ENCODE peak calls at places on chromosomes 7 and 10, in nine cellular contexts. One of them, this sample, is unnamed.

GRCh38 chr10:78774999-78775711 is 293.6 kb upstream of the ZMIZ1 start:
- DNase-seq in AG09319: no peak
- DNase-seq in cardiac muscle cell: peak
- DNase-seq in RWPE1: no peak
- DNase-seq in HFFc6: no peak
- DNase-seq in heart right ventricle: no peak
- DNase-seq in transverse colon: no peak
- DNase-seq in bronchial epithelial cell: peak
- DNase-seq in IMR-90: peak
- DNase-seq in this sample: no peak

GRCh38 chr10:79153753-79154152 is 85.0 kb downstream of the ZMIZ1 start:
- DNase-seq in AG09319: no peak
- DNase-seq in cardiac muscle cell: no peak
- DNase-seq in RWPE1: no peak
- DNase-seq in HFFc6: no peak
- DNase-seq in heart right ventricle: peak
- DNase-seq in transverse colon: no peak
- DNase-seq in bronchial epithelial cell: no peak
- DNase-seq in IMR-90: no peak
- DNase-seq in this sample: no peak

GRCh38 chr10:29522038-29522855 is 112.5 kb downstream of the SVIL start:
- DNase-seq in AG09319: no peak
- DNase-seq in cardiac muscle cell: no peak
- DNase-seq in RWPE1: no peak
- DNase-seq in HFFc6: no peak
- DNase-seq in heart right ventricle: no peak
- DNase-seq in transverse colon: peak
- DNase-seq in bronchial epithelial cell: no peak
- DNase-seq in IMR-90: peak
- DNase-seq in this sample: no peak

GRCh38 chr10:132933308-132934042 is 8.9 kb downstream of the CFAP46 start:
- DNase-seq in AG09319: no peak
- DNase-seq in cardiac muscle cell: no peak
- DNase-seq in RWPE1: no peak
- DNase-seq in HFFc6: no peak
- DNase-seq in heart right ventricle: no peak
- DNase-seq in transverse colon: no peak
- DNase-seq in bronchial epithelial cell: no peak
- DNase-seq in IMR-90: no peak
- DNase-seq in this sample: no peak

GRCh38 chr7:7738622-7739021 is 20.2 kb upstream of the RPA3 start:
- DNase-seq in AG09319: no peak
- DNase-seq in cardiac muscle cell: no peak
- DNase-seq in RWPE1: no peak
- DNase-seq in HFFc6: no peak
- DNase-seq in heart right ventricle: no peak
- DNase-seq in transverse colon: no peak
- DNase-seq in bronchial epithelial cell: no peak
- DNase-seq in IMR-90: no peak
- DNase-seq in this sample: no peak

GRCh38 chr10:114967071-114967470 is 29.1 kb downstream of the TRUB1 start:
- DNase-seq in AG09319: no peak
- DNase-seq in cardiac muscle cell: peak
- DNase-seq in RWPE1: no peak
- DNase-seq in HFFc6: no peak
- DNase-seq in heart right ventricle: no peak
- DNase-seq in transverse colon: no peak
- DNase-seq in bronchial epithelial cell: no peak
- DNase-seq in IMR-90: peak
- DNase-seq in this sample: peak

GRCh38 chr10:28089467-28089866 is 90.6 kb upstream of the ODAD2 start:
- DNase-seq in AG09319: no peak
- DNase-seq in cardiac muscle cell: peak
- DNase-seq in RWPE1: peak
- DNase-seq in HFFc6: peak
- DNase-seq in heart right ventricle: no peak
- DNase-seq in transverse colon: no peak
- DNase-seq in bronchial epithelial cell: peak
- DNase-seq in IMR-90: peak
- DNase-seq in this sample: peak

GRCh38 chr7:91414734-91415133 is 150.5 kb downstream of the FZD1 start:
- DNase-seq in AG09319: no peak
- DNase-seq in cardiac muscle cell: no peak
- DNase-seq in RWPE1: no peak
- DNase-seq in HFFc6: no peak
- DNase-seq in heart right ventricle: no peak
- DNase-seq in transverse colon: no peak
- DNase-seq in bronchial epithelial cell: no peak
- DNase-seq in IMR-90: no peak
- DNase-seq in this sample: no peak

GRCh38 chr7:104524836-104525235 is 196.4 kb downstream of the LHFPL3 start:
- DNase-seq in AG09319: no peak
- DNase-seq in cardiac muscle cell: no peak
- DNase-seq in RWPE1: no peak
- DNase-seq in HFFc6: no peak
- DNase-seq in heart right ventricle: no peak
- DNase-seq in transverse colon: no peak
- DNase-seq in bronchial epithelial cell: no peak
- DNase-seq in IMR-90: no peak
- DNase-seq in this sample: no peak

GRCh38 chr7:71411475-71411874 is 279.5 kb downstream of the GALNT17 start:
- DNase-seq in AG09319: no peak
- DNase-seq in cardiac muscle cell: no peak
- DNase-seq in RWPE1: no peak
- DNase-seq in HFFc6: no peak
- DNase-seq in heart right ventricle: no peak
- DNase-seq in transverse colon: no peak
- DNase-seq in bronchial epithelial cell: no peak
- DNase-seq in IMR-90: no peak
- DNase-seq in this sample: no peak

GRCh38 chr10:116720241-116721047 is 21.9 kb downstream of the HSPA12A start:
- DNase-seq in AG09319: no peak
- DNase-seq in cardiac muscle cell: peak
- DNase-seq in RWPE1: no peak
- DNase-seq in HFFc6: no peak
- DNase-seq in heart right ventricle: no peak
- DNase-seq in transverse colon: peak
- DNase-seq in bronchial epithelial cell: no peak
- DNase-seq in IMR-90: no peak
- DNase-seq in this sample: no peak

GRCh38 chr7:80895056-80895455 is 23.8 kb downstream of the SEMA3C start:
- DNase-seq in AG09319: no peak
- DNase-seq in cardiac muscle cell: no peak
- DNase-seq in RWPE1: no peak
- DNase-seq in HFFc6: no peak
- DNase-seq in heart right ventricle: no peak
- DNase-seq in transverse colon: no peak
- DNase-seq in bronchial epithelial cell: no peak
- DNase-seq in IMR-90: no peak
- DNase-seq in this sample: no peak

GRCh38 chr7:155303039-155303593 is 5.4 kb downstream of the INSIG1 start:
- DNase-seq in AG09319: no peak
- DNase-seq in cardiac muscle cell: no peak
- DNase-seq in RWPE1: no peak
- DNase-seq in HFFc6: no peak
- DNase-seq in heart right ventricle: no peak
- DNase-seq in transverse colon: no peak
- DNase-seq in bronchial epithelial cell: no peak
- DNase-seq in IMR-90: no peak
- DNase-seq in this sample: no peak

GRCh38 chr7:140402178-140402835 is 1.6 kb upstream of the RAB19 start:
- DNase-seq in AG09319: no peak
- DNase-seq in cardiac muscle cell: peak
- DNase-seq in RWPE1: peak
- DNase-seq in HFFc6: peak
- DNase-seq in heart right ventricle: no peak
- DNase-seq in transverse colon: no peak
- DNase-seq in bronchial epithelial cell: peak
- DNase-seq in IMR-90: peak
- DNase-seq in this sample: peak

GRCh38 chr10:58424176-58424575 is 39.0 kb downstream of the TFAM start:
- DNase-seq in AG09319: no peak
- DNase-seq in cardiac muscle cell: peak
- DNase-seq in RWPE1: no peak
- DNase-seq in HFFc6: no peak
- DNase-seq in heart right ventricle: no peak
- DNase-seq in transverse colon: no peak
- DNase-seq in bronchial epithelial cell: peak
- DNase-seq in IMR-90: peak
- DNase-seq in this sample: no peak

GRCh38 chr7:21305455-21306235 is 122.2 kb upstream of the SP4 start:
- DNase-seq in AG09319: no peak
- DNase-seq in cardiac muscle cell: no peak
- DNase-seq in RWPE1: peak
- DNase-seq in HFFc6: no peak
- DNase-seq in heart right ventricle: no peak
- DNase-seq in transverse colon: no peak
- DNase-seq in bronchial epithelial cell: peak
- DNase-seq in IMR-90: no peak
- DNase-seq in this sample: peak

GRCh38 chr10:1141261-1141660 is 85.1 kb downstream of the WDR37 start:
- DNase-seq in AG09319: no peak
- DNase-seq in cardiac muscle cell: no peak
- DNase-seq in RWPE1: no peak
- DNase-seq in HFFc6: no peak
- DNase-seq in heart right ventricle: no peak
- DNase-seq in transverse colon: no peak
- DNase-seq in bronchial epithelial cell: no peak
- DNase-seq in IMR-90: no peak
- DNase-seq in this sample: no peak

GRCh38 chr10:110764378-110764777 is 107.3 kb upstream of the PDCD4 start:
- DNase-seq in AG09319: no peak
- DNase-seq in cardiac muscle cell: no peak
- DNase-seq in RWPE1: no peak
- DNase-seq in HFFc6: no peak
- DNase-seq in heart right ventricle: peak
- DNase-seq in transverse colon: no peak
- DNase-seq in bronchial epithelial cell: peak
- DNase-seq in IMR-90: no peak
- DNase-seq in this sample: no peak

GRCh38 chr10:118551535-118552100 is 43.8 kb downstream of the PRLHR start:
- DNase-seq in AG09319: no peak
- DNase-seq in cardiac muscle cell: no peak
- DNase-seq in RWPE1: no peak
- DNase-seq in HFFc6: no peak
- DNase-seq in heart right ventricle: no peak
- DNase-seq in transverse colon: no peak
- DNase-seq in bronchial epithelial cell: no peak
- DNase-seq in IMR-90: no peak
- DNase-seq in this sample: no peak

GRCh38 chr10:48450811-48451466 is 144.5 kb downstream of the MAPK8 start:
- DNase-seq in AG09319: no peak
- DNase-seq in cardiac muscle cell: no peak
- DNase-seq in RWPE1: no peak
- DNase-seq in HFFc6: no peak
- DNase-seq in heart right ventricle: no peak
- DNase-seq in transverse colon: no peak
- DNase-seq in bronchial epithelial cell: no peak
- DNase-seq in IMR-90: no peak
- DNase-seq in this sample: no peak
- TF ChIP-seq CTCF in AG09319: no peak
- TF ChIP-seq CTCF in cardiac muscle cell: no peak
- TF ChIP-seq CTCF in RWPE1: no peak
- TF ChIP-seq CTCF in HFFc6: no peak
- TF ChIP-seq CTCF in heart right ventricle: no peak
- TF ChIP-seq CTCF in transverse colon: no peak
- TF ChIP-seq CTCF in bronchial epithelial cell: no peak
- TF ChIP-seq CTCF in IMR-90: no peak
- TF ChIP-seq CTCF in this sample: no peak

GRCh38 chr7:100825760-100826545 is 1.4 kb downstream of the EPHB4 start:
- DNase-seq in AG09319: no peak
- DNase-seq in cardiac muscle cell: peak
- DNase-seq in RWPE1: peak
- DNase-seq in HFFc6: peak
- DNase-seq in heart right ventricle: no peak
- DNase-seq in transverse colon: no peak
- DNase-seq in bronchial epithelial cell: peak
- DNase-seq in IMR-90: peak
- DNase-seq in this sample: peak
- TF ChIP-seq CTCF in AG09319: peak
- TF ChIP-seq CTCF in cardiac muscle cell: peak
- TF ChIP-seq CTCF in RWPE1: peak
- TF ChIP-seq CTCF in HFFc6: peak
- TF ChIP-seq CTCF in heart right ventricle: peak
- TF ChIP-seq CTCF in transverse colon: no peak
- TF ChIP-seq CTCF in bronchial epithelial cell: peak
- TF ChIP-seq CTCF in IMR-90: peak
- TF ChIP-seq CTCF in this sample: peak

DNA sequence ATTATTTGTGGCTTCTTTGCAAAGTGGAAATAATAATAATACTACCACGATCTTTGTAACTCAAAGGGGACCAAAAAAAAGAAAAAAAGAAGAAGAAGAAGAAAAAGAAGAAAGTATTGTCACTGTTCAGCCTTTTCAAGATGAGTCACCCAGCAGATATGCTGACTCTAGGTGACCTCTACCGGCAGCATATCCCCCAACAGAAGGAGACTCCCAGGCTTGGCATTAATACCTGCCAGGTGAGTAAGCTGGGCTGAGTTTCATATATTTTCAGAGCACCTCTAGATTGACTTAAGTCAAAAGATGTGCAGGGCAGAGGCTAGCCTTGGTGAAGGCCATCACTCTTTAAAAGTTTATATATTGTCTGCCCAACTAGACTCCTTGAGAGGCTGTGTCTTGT is 30.4 kb upstream of the GPR26 start:
- DNase-seq in AG09319: no peak
- DNase-seq in cardiac muscle cell: no peak
- DNase-seq in RWPE1: peak
- DNase-seq in HFFc6: no peak
- DNase-seq in heart right ventricle: no peak
- DNase-seq in transverse colon: no peak
- DNase-seq in bronchial epithelial cell: peak
- DNase-seq in IMR-90: no peak
- DNase-seq in this sample: peak
- TF ChIP-seq CTCF in AG09319: no peak
- TF ChIP-seq CTCF in cardiac muscle cell: no peak
- TF ChIP-seq CTCF in RWPE1: no peak
- TF ChIP-seq CTCF in HFFc6: no peak
- TF ChIP-seq CTCF in heart right ventricle: no peak
- TF ChIP-seq CTCF in transverse colon: no peak
- TF ChIP-seq CTCF in bronchial epithelial cell: no peak
- TF ChIP-seq CTCF in IMR-90: no peak
- TF ChIP-seq CTCF in this sample: no peak

DNA sequence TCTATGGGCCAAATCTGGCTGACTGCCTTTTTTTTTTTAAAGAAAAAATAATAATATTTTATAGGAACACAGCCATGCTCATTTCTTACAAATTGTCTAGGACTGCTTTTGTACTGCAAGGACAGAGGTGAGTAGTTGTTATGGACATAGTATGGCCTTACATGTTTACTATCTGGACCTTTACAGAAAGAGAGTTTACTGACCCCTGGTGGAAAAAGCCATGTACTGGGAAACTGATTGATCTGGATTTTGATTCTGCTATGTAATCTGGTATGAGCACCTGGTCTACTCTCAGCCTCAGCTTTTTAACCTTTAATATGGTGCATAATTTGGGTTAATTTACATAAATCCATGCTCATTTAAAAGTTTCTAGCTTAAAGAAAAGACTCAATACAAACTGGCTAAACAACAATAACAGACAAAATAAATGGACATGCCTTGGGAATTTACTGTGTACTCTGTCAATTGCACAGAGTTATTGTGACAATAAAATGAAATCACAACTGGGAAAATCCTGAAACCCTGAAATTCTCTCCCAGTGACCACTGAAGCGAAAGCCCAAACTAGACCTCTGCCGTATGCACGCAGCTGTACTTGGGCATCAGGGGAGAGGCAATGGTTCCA is 260.7 kb downstream of the BMPER start:
- DNase-seq in AG09319: no peak
- DNase-seq in cardiac muscle cell: peak
- DNase-seq in RWPE1: no peak
- DNase-seq in HFFc6: peak
- DNase-seq in heart right ventricle: no peak
- DNase-seq in transverse colon: no peak
- DNase-seq in bronchial epithelial cell: peak
- DNase-seq in IMR-90: peak
- DNase-seq in this sample: peak
- TF ChIP-seq CTCF in AG09319: peak
- TF ChIP-seq CTCF in cardiac muscle cell: peak
- TF ChIP-seq CTCF in RWPE1: peak
- TF ChIP-seq CTCF in HFFc6: peak
- TF ChIP-seq CTCF in heart right ventricle: peak
- TF ChIP-seq CTCF in transverse colon: peak
- TF ChIP-seq CTCF in bronchial epithelial cell: peak
- TF ChIP-seq CTCF in IMR-90: peak
- TF ChIP-seq CTCF in this sample: peak